ENCODE peak calls at places on chromosomes 13 and 19, in six cellular contexts. H is left ventricle myocardium inferior; D is lower lobe of right lung; A is glomerular endothelial cell; R is activated CD8-positive, alpha-beta memory T cell treated with anti-CD3 and anti-CD28 coated beads for 48 hours; S is mucosa of gallbladder. E is an unnamed sample.

GRCh38 chr13:39414339-39414738 is 188.7 kb downstream of the LHFPL6 start:
- DNase-seq in A (no peak), D (no peak), H (no peak), R (no peak), S (no peak), E (peak; percentile 28)

GRCh38 chr13:99217461-99218101 is 16.9 kb downstream of the UBAC2 start:
- DNase-seq in D (no peak), R (no peak), S (no peak), H (no peak), A (no peak), E (no peak)

GRCh38 chr13:36959438-36960116 is 39.5 kb upstream of the SMAD9 start:
- DNase-seq in D (no peak), R (no peak), H (no peak), S (no peak), A (no peak), E (no peak)

GRCh38 chr13:20297181-20297580 is 65.1 kb upstream of the GJB6 start:
- DNase-seq in H (no peak), A (no peak), R (no peak), S (no peak), D (no peak), E (no peak)

GRCh38 chr13:45362939-45363338 is 22.0 kb upstream of the TPT1 start:
- DNase-seq in S (no peak), A (no peak), D (no peak), R (no peak), H (no peak), E (no peak)

GRCh38 chr19:7833225-7834156 is 3.5 kb downstream of the EVI5L start:
- DNase-seq in D (peak; percentile 92), S (peak; percentile 83), R (no peak), H (peak; percentile 82), A (no peak), E (no peak)

GRCh38 chr19:41172297-41173164 is 20.5 kb upstream of the CYP2S1 start:
- DNase-seq in S (no peak), H (no peak), A (no peak), D (peak; percentile 50), R (no peak), E (no peak)

GRCh38 chr13:90889906-90890305 is 457.6 kb upstream of the MIR17HG start:
- DNase-seq in A (no peak), S (no peak), D (no peak), R (no peak), H (no peak), E (no peak)

GRCh38 chr19:17079710-17080440 is 4.3 kb downstream of the MYO9B start:
- DNase-seq in D (peak; percentile 60), S (peak; percentile 60), R (no peak), A (no peak), H (peak; percentile 61), E (peak; percentile 79)

GRCh38 chr19:2587001-2587719 is 111.2 kb downstream of the GADD45B start:
- DNase-seq in R (no peak), H (no peak), A (no peak), D (no peak), S (no peak), E (no peak)

GRCh38 chr13:24661713-24662112 is 18.5 kb upstream of the ATP12A start:
- DNase-seq in H (no peak), D (no peak), R (no peak), A (no peak), S (no peak), E (no peak)

GRCh38 chr13:111659842-111660241 is 339.4 kb downstream of the TEX29 start:
- DNase-seq in H (peak; percentile 46), A (no peak), R (no peak), S (no peak), D (no peak), E (no peak)

GRCh38 chr19:48558018-48558684 is 6.2 kb downstream of the SULT2B1 start:
- DNase-seq in D (peak; percentile 71), R (no peak), A (no peak), H (no peak), S (peak; percentile 80), E (no peak)

GRCh38 chr13:37475966-37476365 is 122.6 kb downstream of the POSTN start:
- DNase-seq in H (no peak), S (no peak), D (no peak), A (no peak), R (no peak), E (no peak)

GRCh38 chr19:3146677-3147100 is 10.9 kb downstream of the GNA15 start:
- DNase-seq in S (no peak), R (peak; percentile 77), D (peak; percentile 77), A (no peak), H (no peak), E (peak; percentile 64)

GRCh38 chr19:58558066-58558622 is at the start of gene UBE2M:
- DNase-seq in H (peak; percentile 58), S (peak; percentile 39), A (no peak), R (no peak), D (peak; percentile 83), E (no peak)

GRCh38 chr19:41225238-41226052 is 6.4 kb downstream of the AXL start:
- DNase-seq in A (peak; percentile 71), R (peak; percentile 12), H (peak; percentile 48), S (peak; percentile 48), D (no peak), E (no peak)

E was measured in GM13976.